ENCODE peak calls at places on chromosomes 1 and 21, in six cellular contexts. One of them, this sample, is unnamed.

GRCh38 chr1:160416369-160416768 is 16.0 kb downstream of the VANGL2 start:
- DNase-seq in lower lobe of right lung: no peak
- DNase-seq in naive thymus-derived CD8-positive, alpha-beta T cell: no peak
- DNase-seq in stimulated activated naive B cell treated with anti-CD40 and anti-IgM and Interleukin-4, amounts not matched to agents 10 μg/mL and 1 μg/mL and 100 μg/mL, for 72 hours: no peak
- DNase-seq in CD8-positive, alpha-beta memory T cell: no peak
- DNase-seq in NCI-H2029 treated with DMSO at 0.1 percent for 48 hours: no peak
- DNase-seq in this sample: no peak

GRCh38 chr1:114088392-114089299 is 65.0 kb downstream of the SYT6 start:
- DNase-seq in lower lobe of right lung: no peak
- DNase-seq in naive thymus-derived CD8-positive, alpha-beta T cell: no peak
- DNase-seq in stimulated activated naive B cell treated with anti-CD40 and anti-IgM and Interleukin-4, amounts not matched to agents 10 μg/mL and 1 μg/mL and 100 μg/mL, for 72 hours: no peak
- DNase-seq in CD8-positive, alpha-beta memory T cell: no peak
- DNase-seq in NCI-H2029 treated with DMSO at 0.1 percent for 48 hours: no peak
- DNase-seq in this sample: peak

GRCh38 chr1:76103034-76103433 is 28.5 kb downstream of the ST6GALNAC3 start:
- DNase-seq in lower lobe of right lung: no peak
- DNase-seq in naive thymus-derived CD8-positive, alpha-beta T cell: no peak
- DNase-seq in stimulated activated naive B cell treated with anti-CD40 and anti-IgM and Interleukin-4, amounts not matched to agents 10 μg/mL and 1 μg/mL and 100 μg/mL, for 72 hours: no peak
- DNase-seq in CD8-positive, alpha-beta memory T cell: no peak
- DNase-seq in NCI-H2029 treated with DMSO at 0.1 percent for 48 hours: no peak
- DNase-seq in this sample: no peak

GRCh38 chr1:101101362-101101761 is 75.8 kb upstream of the DPH5 start:
- DNase-seq in lower lobe of right lung: no peak
- DNase-seq in naive thymus-derived CD8-positive, alpha-beta T cell: no peak
- DNase-seq in stimulated activated naive B cell treated with anti-CD40 and anti-IgM and Interleukin-4, amounts not matched to agents 10 μg/mL and 1 μg/mL and 100 μg/mL, for 72 hours: no peak
- DNase-seq in CD8-positive, alpha-beta memory T cell: no peak
- DNase-seq in NCI-H2029 treated with DMSO at 0.1 percent for 48 hours: no peak
- DNase-seq in this sample: no peak

GRCh38 chr1:217273866-217274265 is 357.0 kb downstream of the GPATCH2 start:
- DNase-seq in lower lobe of right lung: no peak
- DNase-seq in naive thymus-derived CD8-positive, alpha-beta T cell: no peak
- DNase-seq in stimulated activated naive B cell treated with anti-CD40 and anti-IgM and Interleukin-4, amounts not matched to agents 10 μg/mL and 1 μg/mL and 100 μg/mL, for 72 hours: no peak
- DNase-seq in CD8-positive, alpha-beta memory T cell: no peak
- DNase-seq in NCI-H2029 treated with DMSO at 0.1 percent for 48 hours: no peak
- DNase-seq in this sample: no peak

GRCh38 chr1:12617901-12618660 is at the start of gene DHRS3:
- DNase-seq in lower lobe of right lung: peak
- DNase-seq in naive thymus-derived CD8-positive, alpha-beta T cell: peak
- DNase-seq in stimulated activated naive B cell treated with anti-CD40 and anti-IgM and Interleukin-4, amounts not matched to agents 10 μg/mL and 1 μg/mL and 100 μg/mL, for 72 hours: peak
- DNase-seq in CD8-positive, alpha-beta memory T cell: peak
- DNase-seq in NCI-H2029 treated with DMSO at 0.1 percent for 48 hours: no peak
- DNase-seq in this sample: no peak

GRCh38 chr1:211511947-211512346 is 20.0 kb upstream of the RD3 start:
- DNase-seq in lower lobe of right lung: no peak
- DNase-seq in naive thymus-derived CD8-positive, alpha-beta T cell: no peak
- DNase-seq in stimulated activated naive B cell treated with anti-CD40 and anti-IgM and Interleukin-4, amounts not matched to agents 10 μg/mL and 1 μg/mL and 100 μg/mL, for 72 hours: no peak
- DNase-seq in CD8-positive, alpha-beta memory T cell: no peak
- DNase-seq in NCI-H2029 treated with DMSO at 0.1 percent for 48 hours: no peak
- DNase-seq in this sample: no peak

GRCh38 chr1:161266096-161266679 is 7.6 kb downstream of the PCP4L1 start:
- DNase-seq in lower lobe of right lung: no peak
- DNase-seq in naive thymus-derived CD8-positive, alpha-beta T cell: no peak
- DNase-seq in stimulated activated naive B cell treated with anti-CD40 and anti-IgM and Interleukin-4, amounts not matched to agents 10 μg/mL and 1 μg/mL and 100 μg/mL, for 72 hours: no peak
- DNase-seq in CD8-positive, alpha-beta memory T cell: no peak
- DNase-seq in NCI-H2029 treated with DMSO at 0.1 percent for 48 hours: no peak
- DNase-seq in this sample: no peak

GRCh38 chr1:64536836-64537490 is 67.0 kb downstream of the CACHD1 start:
- DNase-seq in lower lobe of right lung: peak
- DNase-seq in naive thymus-derived CD8-positive, alpha-beta T cell: no peak
- DNase-seq in stimulated activated naive B cell treated with anti-CD40 and anti-IgM and Interleukin-4, amounts not matched to agents 10 μg/mL and 1 μg/mL and 100 μg/mL, for 72 hours: no peak
- DNase-seq in CD8-positive, alpha-beta memory T cell: no peak
- DNase-seq in NCI-H2029 treated with DMSO at 0.1 percent for 48 hours: peak
- DNase-seq in this sample: no peak

GRCh38 chr1:23463286-23463685 is 20.7 kb downstream of the ASAP3 start:
- DNase-seq in lower lobe of right lung: no peak
- DNase-seq in naive thymus-derived CD8-positive, alpha-beta T cell: no peak
- DNase-seq in stimulated activated naive B cell treated with anti-CD40 and anti-IgM and Interleukin-4, amounts not matched to agents 10 μg/mL and 1 μg/mL and 100 μg/mL, for 72 hours: no peak
- DNase-seq in CD8-positive, alpha-beta memory T cell: no peak
- DNase-seq in NCI-H2029 treated with DMSO at 0.1 percent for 48 hours: no peak
- DNase-seq in this sample: no peak

GRCh38 chr1:35855016-35855700 is 27.9 kb upstream of the AGO1 start:
- DNase-seq in lower lobe of right lung: no peak
- DNase-seq in naive thymus-derived CD8-positive, alpha-beta T cell: no peak
- DNase-seq in stimulated activated naive B cell treated with anti-CD40 and anti-IgM and Interleukin-4, amounts not matched to agents 10 μg/mL and 1 μg/mL and 100 μg/mL, for 72 hours: no peak
- DNase-seq in CD8-positive, alpha-beta memory T cell: no peak
- DNase-seq in NCI-H2029 treated with DMSO at 0.1 percent for 48 hours: no peak
- DNase-seq in this sample: no peak

GRCh38 chr1:29112705-29113406 is 10.8 kb downstream of the TMEM200B start:
- DNase-seq in lower lobe of right lung: no peak
- DNase-seq in naive thymus-derived CD8-positive, alpha-beta T cell: no peak
- DNase-seq in stimulated activated naive B cell treated with anti-CD40 and anti-IgM and Interleukin-4, amounts not matched to agents 10 μg/mL and 1 μg/mL and 100 μg/mL, for 72 hours: no peak
- DNase-seq in CD8-positive, alpha-beta memory T cell: no peak
- DNase-seq in NCI-H2029 treated with DMSO at 0.1 percent for 48 hours: no peak
- DNase-seq in this sample: no peak

GRCh38 chr21:32889596-32889995 is 118.0 kb upstream of the PAXBP1 start:
- DNase-seq in lower lobe of right lung: no peak
- DNase-seq in naive thymus-derived CD8-positive, alpha-beta T cell: no peak
- DNase-seq in stimulated activated naive B cell treated with anti-CD40 and anti-IgM and Interleukin-4, amounts not matched to agents 10 μg/mL and 1 μg/mL and 100 μg/mL, for 72 hours: no peak
- DNase-seq in CD8-positive, alpha-beta memory T cell: no peak
- DNase-seq in NCI-H2029 treated with DMSO at 0.1 percent for 48 hours: no peak
- DNase-seq in this sample: no peak

GRCh38 chr1:44778705-44779576 is 3.6 kb downstream of the RPS8 start:
- DNase-seq in lower lobe of right lung: no peak
- DNase-seq in naive thymus-derived CD8-positive, alpha-beta T cell: no peak
- DNase-seq in stimulated activated naive B cell treated with anti-CD40 and anti-IgM and Interleukin-4, amounts not matched to agents 10 μg/mL and 1 μg/mL and 100 μg/mL, for 72 hours: no peak
- DNase-seq in CD8-positive, alpha-beta memory T cell: no peak
- DNase-seq in NCI-H2029 treated with DMSO at 0.1 percent for 48 hours: no peak
- DNase-seq in this sample: no peak

GRCh38 chr1:234627009-234627950 is 17.3 kb upstream of the IRF2BP2 start:
- DNase-seq in lower lobe of right lung: no peak
- DNase-seq in naive thymus-derived CD8-positive, alpha-beta T cell: no peak
- DNase-seq in stimulated activated naive B cell treated with anti-CD40 and anti-IgM and Interleukin-4, amounts not matched to agents 10 μg/mL and 1 μg/mL and 100 μg/mL, for 72 hours: no peak
- DNase-seq in CD8-positive, alpha-beta memory T cell: no peak
- DNase-seq in NCI-H2029 treated with DMSO at 0.1 percent for 48 hours: no peak
- DNase-seq in this sample: no peak

GRCh38 chr1:185441608-185442007 is 124.6 kb upstream of the IVNS1ABP start:
- DNase-seq in lower lobe of right lung: no peak
- DNase-seq in naive thymus-derived CD8-positive, alpha-beta T cell: no peak
- DNase-seq in stimulated activated naive B cell treated with anti-CD40 and anti-IgM and Interleukin-4, amounts not matched to agents 10 μg/mL and 1 μg/mL and 100 μg/mL, for 72 hours: no peak
- DNase-seq in CD8-positive, alpha-beta memory T cell: no peak
- DNase-seq in NCI-H2029 treated with DMSO at 0.1 percent for 48 hours: no peak
- DNase-seq in this sample: no peak

GRCh38 chr1:85607913-85608250 is 27.3 kb downstream of the CCN1 start:
- DNase-seq in lower lobe of right lung: no peak
- DNase-seq in naive thymus-derived CD8-positive, alpha-beta T cell: no peak
- DNase-seq in stimulated activated naive B cell treated with anti-CD40 and anti-IgM and Interleukin-4, amounts not matched to agents 10 μg/mL and 1 μg/mL and 100 μg/mL, for 72 hours: no peak
- DNase-seq in CD8-positive, alpha-beta memory T cell: no peak
- DNase-seq in NCI-H2029 treated with DMSO at 0.1 percent for 48 hours: no peak
- DNase-seq in this sample: no peak

GRCh38 chr1:205447457-205448415 is 8.1 kb downstream of the BLACAT1 start:
- DNase-seq in lower lobe of right lung: no peak
- DNase-seq in naive thymus-derived CD8-positive, alpha-beta T cell: no peak
- DNase-seq in stimulated activated naive B cell treated with anti-CD40 and anti-IgM and Interleukin-4, amounts not matched to agents 10 μg/mL and 1 μg/mL and 100 μg/mL, for 72 hours: no peak
- DNase-seq in CD8-positive, alpha-beta memory T cell: no peak
- DNase-seq in NCI-H2029 treated with DMSO at 0.1 percent for 48 hours: no peak
- DNase-seq in this sample: no peak

GRCh38 chr1:148315081-148315811 is 163.2 kb upstream of the NBPF11 start:
- DNase-seq in lower lobe of right lung: no peak
- DNase-seq in naive thymus-derived CD8-positive, alpha-beta T cell: no peak
- DNase-seq in stimulated activated naive B cell treated with anti-CD40 and anti-IgM and Interleukin-4, amounts not matched to agents 10 μg/mL and 1 μg/mL and 100 μg/mL, for 72 hours: no peak
- DNase-seq in CD8-positive, alpha-beta memory T cell: no peak
- DNase-seq in NCI-H2029 treated with DMSO at 0.1 percent for 48 hours: no peak
- DNase-seq in this sample: no peak

GRCh38 chr1:159040206-159040605 is 30.5 kb downstream of the IFI16 start:
- DNase-seq in lower lobe of right lung: no peak
- DNase-seq in naive thymus-derived CD8-positive, alpha-beta T cell: no peak
- DNase-seq in stimulated activated naive B cell treated with anti-CD40 and anti-IgM and Interleukin-4, amounts not matched to agents 10 μg/mL and 1 μg/mL and 100 μg/mL, for 72 hours: no peak
- DNase-seq in CD8-positive, alpha-beta memory T cell: no peak
- DNase-seq in NCI-H2029 treated with DMSO at 0.1 percent for 48 hours: no peak
- DNase-seq in this sample: no peak

GRCh38 chr1:155499263-155499662 is 63.3 kb downstream of the ASH1L start:
- DNase-seq in lower lobe of right lung: no peak
- DNase-seq in naive thymus-derived CD8-positive, alpha-beta T cell: no peak
- DNase-seq in stimulated activated naive B cell treated with anti-CD40 and anti-IgM and Interleukin-4, amounts not matched to agents 10 μg/mL and 1 μg/mL and 100 μg/mL, for 72 hours: no peak
- DNase-seq in CD8-positive, alpha-beta memory T cell: no peak
- DNase-seq in NCI-H2029 treated with DMSO at 0.1 percent for 48 hours: no peak
- DNase-seq in this sample: no peak

GRCh38 chr1:54866801-54867716 is 19.9 kb downstream of the DHCR24 start:
- DNase-seq in lower lobe of right lung: no peak
- DNase-seq in naive thymus-derived CD8-positive, alpha-beta T cell: no peak
- DNase-seq in stimulated activated naive B cell treated with anti-CD40 and anti-IgM and Interleukin-4, amounts not matched to agents 10 μg/mL and 1 μg/mL and 100 μg/mL, for 72 hours: no peak
- DNase-seq in CD8-positive, alpha-beta memory T cell: no peak
- DNase-seq in NCI-H2029 treated with DMSO at 0.1 percent for 48 hours: no peak
- DNase-seq in this sample: no peak

GRCh38 chr1:115107501-115108260 is 18.4 kb upstream of the TSPAN2 start:
- DNase-seq in lower lobe of right lung: no peak
- DNase-seq in naive thymus-derived CD8-positive, alpha-beta T cell: no peak
- DNase-seq in stimulated activated naive B cell treated with anti-CD40 and anti-IgM and Interleukin-4, amounts not matched to agents 10 μg/mL and 1 μg/mL and 100 μg/mL, for 72 hours: no peak
- DNase-seq in CD8-positive, alpha-beta memory T cell: no peak
- DNase-seq in NCI-H2029 treated with DMSO at 0.1 percent for 48 hours: no peak
- DNase-seq in this sample: no peak

GRCh38 chr21:26632691-26633090 is 59.6 kb upstream of the CYYR1 start:
- DNase-seq in lower lobe of right lung: no peak
- DNase-seq in naive thymus-derived CD8-positive, alpha-beta T cell: no peak
- DNase-seq in stimulated activated naive B cell treated with anti-CD40 and anti-IgM and Interleukin-4, amounts not matched to agents 10 μg/mL and 1 μg/mL and 100 μg/mL, for 72 hours: no peak
- DNase-seq in CD8-positive, alpha-beta memory T cell: no peak
- DNase-seq in NCI-H2029 treated with DMSO at 0.1 percent for 48 hours: no peak
- DNase-seq in this sample: no peak

GRCh38 chr1:108113496-108113895 is 86.6 kb downstream of the SLC25A24 start:
- DNase-seq in lower lobe of right lung: no peak
- DNase-seq in naive thymus-derived CD8-positive, alpha-beta T cell: no peak
- DNase-seq in stimulated activated naive B cell treated with anti-CD40 and anti-IgM and Interleukin-4, amounts not matched to agents 10 μg/mL and 1 μg/mL and 100 μg/mL, for 72 hours: no peak
- DNase-seq in CD8-positive, alpha-beta memory T cell: no peak
- DNase-seq in NCI-H2029 treated with DMSO at 0.1 percent for 48 hours: no peak
- DNase-seq in this sample: no peak

GRCh38 chr1:99886841-99887240 is 36.7 kb downstream of the AGL start:
- DNase-seq in lower lobe of right lung: no peak
- DNase-seq in naive thymus-derived CD8-positive, alpha-beta T cell: no peak
- DNase-seq in stimulated activated naive B cell treated with anti-CD40 and anti-IgM and Interleukin-4, amounts not matched to agents 10 μg/mL and 1 μg/mL and 100 μg/mL, for 72 hours: no peak
- DNase-seq in CD8-positive, alpha-beta memory T cell: no peak
- DNase-seq in NCI-H2029 treated with DMSO at 0.1 percent for 48 hours: no peak
- DNase-seq in this sample: no peak

GRCh38 chr1:82792151-82792550 is 991.4 kb downstream of the ADGRL2 start:
- DNase-seq in lower lobe of right lung: no peak
- DNase-seq in naive thymus-derived CD8-positive, alpha-beta T cell: no peak
- DNase-seq in stimulated activated naive B cell treated with anti-CD40 and anti-IgM and Interleukin-4, amounts not matched to agents 10 μg/mL and 1 μg/mL and 100 μg/mL, for 72 hours: no peak
- DNase-seq in CD8-positive, alpha-beta memory T cell: no peak
- DNase-seq in NCI-H2029 treated with DMSO at 0.1 percent for 48 hours: no peak
- DNase-seq in this sample: no peak

This sample was measured in NK-92 treated with Interleukin-12 subunit alpha and Interleukin-12 subunit beta, amount 100 ng/mL, for 24 hours.